ENCODE peak calls at places on chromosomes 13 and 19, in four cellular contexts. One of them, this sample, is unnamed. For H3K9me3, the result is how much of the 10 kb centered on the place peaks cover.

GRCh38 chr13:91105270-91105669 is 242.2 kb upstream of the MIR17HG start:
- DNase-seq in adrenal gland: no peak
- DNase-seq in heart left ventricle: no peak
- DNase-seq in transverse colon: no peak
- DNase-seq in this sample: no peak

GRCh38 chr19:1269065-1269477 is at the start of gene CIRBP:
- DNase-seq in heart left ventricle: peak
- DNase-seq in transverse colon: peak
- DNase-seq in adrenal gland: peak
- DNase-seq in this sample: peak

GRCh38 chr13:24203726-24204295 is 43.3 kb downstream of the SPATA13 start:
- DNase-seq in heart left ventricle: no peak
- DNase-seq in transverse colon: no peak
- DNase-seq in adrenal gland: no peak
- DNase-seq in this sample: no peak

GRCh38 chr13:107361666-107362065 is 793.7 kb upstream of the ARGLU1 start:
- DNase-seq in heart left ventricle: no peak
- DNase-seq in transverse colon: no peak
- DNase-seq in adrenal gland: no peak
- DNase-seq in this sample: no peak

GRCh38 chr19:18671303-18672043 is 12.0 kb upstream of the CRTC1 start:
- DNase-seq in transverse colon: no peak
- DNase-seq in adrenal gland: no peak
- DNase-seq in heart left ventricle: no peak
- DNase-seq in this sample: no peak

GRCh38 chr19:50427997-50428425 is 4.7 kb upstream of the MYBPC2 start:
- DNase-seq in adrenal gland: peak
- DNase-seq in transverse colon: peak
- DNase-seq in heart left ventricle: peak
- DNase-seq in this sample: peak

GRCh38 chr19:10863107-10863700 is 8.1 kb upstream of the CARM1 start:
- DNase-seq in transverse colon: no peak
- DNase-seq in adrenal gland: no peak
- DNase-seq in heart left ventricle: no peak
- DNase-seq in this sample: no peak

GRCh38 chr19:45568732-45569131 is 15.9 kb downstream of the OPA3 start:
- DNase-seq in transverse colon: no peak
- DNase-seq in adrenal gland: no peak
- DNase-seq in heart left ventricle: no peak
- DNase-seq in this sample: no peak

GRCh38 chr19:29785955-29786589 is 25.7 kb upstream of the CCNE1 start:
- DNase-seq in transverse colon: no peak
- DNase-seq in adrenal gland: no peak
- DNase-seq in heart left ventricle: no peak
- DNase-seq in this sample: no peak

GRCh38 chr19:14669940-14670339 is 4.7 kb downstream of the ADGRE3 start:
- DNase-seq in adrenal gland: no peak
- DNase-seq in heart left ventricle: no peak
- DNase-seq in transverse colon: no peak
- DNase-seq in this sample: no peak

GRCh38 chr13:94195715-94196114 is 283.8 kb downstream of the DCT start:
- DNase-seq in adrenal gland: no peak
- DNase-seq in transverse colon: no peak
- DNase-seq in heart left ventricle: no peak
- DNase-seq in this sample: no peak

GRCh38 chr19:7597689-7598088 is 2.0 kb downstream of the CAMSAP3 start:
- DNase-seq in adrenal gland: no peak
- DNase-seq in heart left ventricle: no peak
- DNase-seq in transverse colon: no peak
- DNase-seq in this sample: no peak

GRCh38 chr19:41925208-41926003 is 2.8 kb downstream of the ERFL start:
- DNase-seq in adrenal gland: no peak
- DNase-seq in transverse colon: no peak
- DNase-seq in heart left ventricle: no peak
- DNase-seq in this sample: no peak

GRCh38 chr13:112325941-112326645 is 50.1 kb upstream of the SPACA7 start:
- DNase-seq in adrenal gland: no peak
- DNase-seq in transverse colon: no peak
- DNase-seq in heart left ventricle: peak
- DNase-seq in this sample: no peak

GRCh38 chr13:40127925-40128324 is 472.5 kb downstream of the COG6 start:
- DNase-seq in heart left ventricle: no peak
- DNase-seq in adrenal gland: no peak
- DNase-seq in transverse colon: no peak
- DNase-seq in this sample: no peak

GRCh38 chr19:14082675-14082960 is 3.0 kb downstream of the C19orf67 start:
- DNase-seq in heart left ventricle: no peak
- DNase-seq in adrenal gland: no peak
- DNase-seq in transverse colon: no peak
- DNase-seq in this sample: no peak

GRCh38 chr13:41054919-41055619 is 6.2 kb upstream of the WBP4 start:
- DNase-seq in heart left ventricle: no peak
- DNase-seq in transverse colon: no peak
- DNase-seq in adrenal gland: no peak
- DNase-seq in this sample: no peak

GRCh38 chr13:97221989-97222700 is at the start of gene MBNL2:
- DNase-seq in heart left ventricle: peak
- DNase-seq in adrenal gland: peak
- DNase-seq in transverse colon: peak
- DNase-seq in this sample: peak
- TF ChIP-seq POLR2A in heart left ventricle: peak
- TF ChIP-seq POLR2A in adrenal gland: peak
- TF ChIP-seq POLR2A in transverse colon: peak
- TF ChIP-seq POLR2A in this sample: peak

GRCh38 chr19:8887364-8887763 is 55.2 kb downstream of the MBD3L1 start:
- DNase-seq in heart left ventricle: no peak
- DNase-seq in transverse colon: no peak
- DNase-seq in adrenal gland: no peak
- DNase-seq in this sample: no peak
- H3K9me3 ChIP-seq in heart left ventricle: under half
- H3K9me3 ChIP-seq in transverse colon: under half
- H3K9me3 ChIP-seq in adrenal gland: under half
- H3K9me3 ChIP-seq in this sample: under half

DNA sequence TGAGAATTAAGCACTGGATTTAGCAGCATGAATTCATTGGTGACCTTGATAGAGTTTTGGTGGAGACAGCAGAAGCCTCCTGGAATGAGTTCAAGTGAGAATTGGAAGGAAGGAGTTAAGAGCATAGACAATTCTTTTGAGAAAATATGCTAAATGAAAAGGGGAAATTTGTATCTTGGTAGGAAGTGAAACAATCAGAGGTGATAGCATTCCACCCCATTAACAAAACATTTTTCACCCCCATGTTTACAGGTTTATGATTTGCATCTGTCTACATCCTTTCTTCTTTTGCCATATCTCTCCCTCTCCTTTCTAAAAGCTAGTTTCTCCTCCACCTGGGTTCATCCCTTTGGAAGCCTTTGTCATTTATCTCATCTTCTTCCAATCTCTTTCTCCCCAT is 27.5 kb downstream of the LNX2 start:
- DNase-seq in adrenal gland: no peak
- DNase-seq in heart left ventricle: no peak
- DNase-seq in transverse colon: no peak
- DNase-seq in this sample: no peak
- H3K4me3 ChIP-seq in adrenal gland: no peak
- H3K4me3 ChIP-seq in heart left ventricle: no peak
- H3K4me3 ChIP-seq in transverse colon: no peak
- H3K4me3 ChIP-seq in this sample: no peak

GRCh38 chr19:4472174-4472974 is at the start of gene HDGFL2:
- DNase-seq in adrenal gland: no peak
- DNase-seq in heart left ventricle: no peak
- DNase-seq in transverse colon: no peak
- DNase-seq in this sample: no peak

GRCh38 chr19:4474504-4475136 is 2.5 kb downstream of the HDGFL2 start:
- DNase-seq in transverse colon: no peak
- DNase-seq in adrenal gland: no peak
- DNase-seq in heart left ventricle: no peak
- DNase-seq in this sample: no peak

GRCh38 chr19:4473708-4474503 is 1.8 kb downstream of the HDGFL2 start:
- DNase-seq in heart left ventricle: no peak
- DNase-seq in adrenal gland: no peak
- DNase-seq in transverse colon: no peak
- DNase-seq in this sample: no peak

GRCh38 chr19:4473011-4473410 is 914 bp downstream of the HDGFL2 start:
- DNase-seq in transverse colon: no peak
- DNase-seq in heart left ventricle: no peak
- DNase-seq in adrenal gland: no peak
- DNase-seq in this sample: no peak

GRCh38 chr19:4471400-4472173 is 510 bp upstream of the HDGFL2 start:
- DNase-seq in heart left ventricle: peak
- DNase-seq in transverse colon: peak
- DNase-seq in adrenal gland: peak
- DNase-seq in this sample: peak
- TF ChIP-seq POLR2A in heart left ventricle: peak
- TF ChIP-seq POLR2A in transverse colon: peak
- TF ChIP-seq POLR2A in adrenal gland: peak
- TF ChIP-seq POLR2A in this sample: peak

This sample was measured in Peyer's patch.